ENCODE peak calls at places on chromosomes 11 and 22, in four cellular contexts. F, S, H and V are unnamed samples.

GRCh38 chr11:77086521-77087472 is 15.8 kb upstream of the OMP start:
- DNase-seq in S (no peak), F (no peak), H (peak; percentile 81), V (no peak)

GRCh38 chr11:2716376-2717095 is 16.7 kb upstream of the KCNQ1OT1 start:
- DNase-seq in S (no peak), F (no peak), H (peak; percentile 53), V (no peak)

GRCh38 chr11:30196400-30197206 is 34.2 kb upstream of the FSHB start:
- DNase-seq in F (peak; percentile 85), H (peak; percentile 81), S (peak; percentile 53), V (peak; percentile 49)

GRCh38 chr11:19398273-19398672 is 157.5 kb upstream of the E2F8 start:
- DNase-seq in H (no peak), F (no peak), S (no peak), V (no peak)

GRCh38 chr11:1161410-1162152 is 3.8 kb downstream of the MUC5AC start:
- DNase-seq in S (no peak), H (no peak), F (no peak), V (no peak)

GRCh38 chr11:72668645-72669347 is 5.4 kb downstream of the PDE2A start:
- DNase-seq in S (no peak), H (no peak), F (peak; percentile 49), V (no peak)

GRCh38 chr11:119284344-119285157 is 32.4 kb downstream of the MCAM start:
- DNase-seq in F (peak; percentile 58), S (no peak), H (no peak), V (peak; percentile 58)

GRCh38 chr11:105618343-105618955 is 8.6 kb downstream of the GRIA4 start:
- DNase-seq in S (peak; percentile 23), H (no peak), F (no peak), V (no peak)

GRCh38 chr22:26502688-26503561 is 9.3 kb downstream of the TFIP11 start:
- DNase-seq in H (peak; percentile 66), S (peak; percentile 34), F (peak; percentile 90), V (peak; percentile 36)

GRCh38 chr11:122100222-122101080 is 15.6 kb downstream of the BLID start:
- DNase-seq in F (peak; percentile 74), S (no peak), H (peak; percentile 93), V (peak; percentile 39)
- H3K4me3 ChIP-seq in F (peak overlapping the region; percentile 58), S (peak overlapping the region; percentile 69), H (peak overlapping the region; percentile 70), V (peak overlapping the region; percentile 42)

GRCh38 chr11:126604461-126604860 is 249.0 kb downstream of the ST3GAL4 start:
- DNase-seq in S (no peak), F (no peak), H (no peak), V (no peak)
- H3K27me3 ChIP-seq in S (no peaks in the 10 kb centered on the region), F (no peaks in the 10 kb centered on the region), H (no peaks in the 10 kb centered on the region), V (no peaks in the 10 kb centered on the region)

GRCh38 chr11:112470355-112470754 is 209.7 kb upstream of the PLET1 start:
- DNase-seq in H (no peak), F (no peak), S (no peak), V (peak; percentile 71)
- TF ChIP-seq CTCF in H (no peak), F (no peak), S (no peak), V (no peak)

GRCh38 chr11:120566176-120566575 is 54.6 kb downstream of the GRIK4 start:
- DNase-seq in F (no peak), S (peak; percentile 38), H (no peak), V (peak; percentile 84)

GRCh38 chr11:120564573-120565301 is 53.2 kb downstream of the GRIK4 start:
- DNase-seq in H (peak; percentile 45), F (peak; percentile 46), S (peak; percentile 67), V (peak; percentile 15)

GRCh38 chr11:120565436-120566155 is 54.0 kb downstream of the GRIK4 start:
- DNase-seq in S (no peak), H (no peak), F (no peak), V (peak; percentile 47)

GRCh38 chr11:120562806-120563425 is 51.4 kb downstream of the GRIK4 start:
- DNase-seq in H (no peak), F (no peak), S (no peak), V (no peak)

GRCh38 chr11:120563698-120564572 is 52.4 kb downstream of the GRIK4 start:
- DNase-seq in H (peak; percentile 63), S (no peak), F (peak; percentile 83), V (no peak)
- H3K4me3 ChIP-seq in H (peak overlapping the region; percentile 36), S (peak overlapping the region; percentile 45), F (peak overlapping the region; percentile 81), V (no peak overlapping the region)

GRCh38 chr11:9982796-9983579 is 311.0 kb downstream of the SBF2 start:
- DNase-seq in H (no peak), F (peak; percentile 61), S (peak; percentile 80), V (peak; percentile 46)
- H3K27me3 ChIP-seq in H (no peaks in the 10 kb centered on the region), F (no peaks in the 10 kb centered on the region), S (no peaks in the 10 kb centered on the region), V (no peaks in the 10 kb centered on the region)

GRCh38 chr11:115241899-115242298 is 262.3 kb downstream of the CADM1 start:
- DNase-seq in H (no peak), S (no peak), F (no peak), V (no peak)

GRCh38 chr11:115234794-115235193 is 269.4 kb downstream of the CADM1 start:
- DNase-seq in H (no peak), F (no peak), S (no peak), V (no peak)

GRCh38 chr11:115237578-115237977 is 266.6 kb downstream of the CADM1 start:
- DNase-seq in H (no peak), F (no peak), S (no peak), V (no peak)

GRCh38 chr11:115238086-115238485 is 266.1 kb downstream of the CADM1 start:
- DNase-seq in F (no peak), H (no peak), S (no peak), V (no peak)

GRCh38 chr11:115238802-115239201 is 265.4 kb downstream of the CADM1 start:
- DNase-seq in S (no peak), H (no peak), F (peak; percentile 38), V (peak; percentile 31)
- TF ChIP-seq CTCF in S (peak; percentile 49), H (no peak), F (peak; percentile 47), V (no peak)

GRCh38 chr11:65718531-65718930 is 2.1 kb downstream of the RNASEH2C start:
- DNase-seq in S (no peak), H (no peak), F (no peak), V (no peak)
- H3K4me3 ChIP-seq in S (no peak overlapping the region), H (no peak overlapping the region), F (no peak overlapping the region), V (no peak overlapping the region)

GRCh38 chr22:29072193-29072978 is 449 bp upstream of the KREMEN1 start:
- DNase-seq in H (peak; percentile 95), S (peak; percentile 39), F (peak; percentile 98), V (peak; percentile 81)
- H3K27me3 ChIP-seq in H (no peaks in the 10 kb centered on the region), S (peaks cover 5% of the 10 kb centered on the region), F (peaks cover 62% of the 10 kb centered on the region), V (no peaks in the 10 kb centered on the region)

GRCh38 chr22:17792289-17792688 is 18.0 kb upstream of the BID start:
- DNase-seq in F (peak; percentile 74), S (no peak), H (no peak), V (no peak)
- TF ChIP-seq CTCF in F (peak; percentile 48), S (no peak), H (no peak), V (no peak)

DNA sequence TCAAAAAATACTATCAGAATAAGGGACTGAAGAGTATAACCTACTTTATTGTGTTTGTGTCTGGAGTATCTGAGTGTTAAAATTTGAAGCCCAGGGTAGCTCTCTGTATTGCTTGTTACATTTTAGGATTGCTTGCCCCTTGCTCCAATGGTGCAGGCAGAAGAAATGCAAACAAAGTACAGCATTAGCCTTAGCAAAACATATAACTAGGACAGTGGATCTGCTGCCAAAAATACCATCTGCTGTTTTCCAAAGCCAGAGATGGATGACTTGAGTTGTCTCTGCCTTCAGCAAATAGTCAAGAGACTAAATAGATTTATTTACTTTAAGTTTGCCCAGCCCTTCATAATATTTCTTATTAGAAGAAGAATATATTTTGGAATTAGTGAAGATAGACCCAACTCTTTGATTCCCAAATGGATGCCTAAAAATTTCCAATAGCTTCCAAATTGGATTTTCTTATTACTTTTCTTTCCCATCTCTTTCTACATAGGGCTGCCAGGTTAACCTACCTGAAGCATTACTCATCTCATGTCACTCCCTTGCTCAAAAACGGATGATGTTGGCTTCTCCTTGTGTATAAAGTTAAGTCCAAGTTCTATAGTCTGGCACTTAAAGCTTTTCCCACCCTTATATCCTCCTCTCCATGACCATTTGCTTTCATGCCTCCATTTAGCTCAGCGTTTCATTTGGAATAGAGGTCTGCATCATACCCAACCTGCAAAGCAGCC is 66.3 kb downstream of the LDLRAD3 start:
- DNase-seq in F (no peak), H (no peak), S (no peak), V (peak; percentile 66)
- H3K4me3 ChIP-seq in F (no peak overlapping the region), H (no peak overlapping the region), S (no peak overlapping the region), V (no peak overlapping the region)